ENCODE peak calls at places on chromosome 3, in eight cellular contexts. S, Y, B, O, L, P, V and Z are unnamed samples.

GRCh38 chr3:5787863-5788488 is 600.5 kb downstream of the EDEM1 start:
- DNase-seq in S (no peak), Y (peak), B (no peak), O (peak), L (peak), P (no peak), V (no peak), Z (no peak)

GRCh38 chr3:48504051-48504946 is at the start of gene SHISA5:
- DNase-seq in S (peak), Y (peak), B (peak), O (peak), L (peak), P (peak), V (no peak), Z (no peak)

GRCh38 chr3:70800941-70801340 is 488.5 kb upstream of the MDFIC2 start:
- DNase-seq in S (no peak), Y (no peak), B (no peak), O (no peak), L (no peak), P (no peak), V (no peak), Z (no peak)

GRCh38 chr3:139099968-139100817 is 55.5 kb upstream of the PRR23C start:
- DNase-seq in S (no peak), Y (no peak), B (no peak), O (no peak), L (no peak), P (no peak), V (no peak), Z (no peak)

GRCh38 chr3:59212128-59212764 is 162.4 kb upstream of the CFAP20DC start:
- DNase-seq in S (peak), Y (no peak), B (no peak), O (peak), L (peak), P (no peak), V (peak), Z (peak)

GRCh38 chr3:72155391-72156064 is 370.6 kb upstream of the PROK2 start:
- DNase-seq in S (peak), Y (no peak), B (no peak), O (peak), L (no peak), P (no peak), V (peak), Z (peak)

GRCh38 chr3:77186728-77187127 is 146.8 kb downstream of the ROBO2 start:
- DNase-seq in S (no peak), Y (no peak), B (no peak), O (no peak), L (no peak), P (no peak), V (no peak), Z (no peak)

GRCh38 chr3:46892285-46893145 is 15.0 kb downstream of the PTH1R start:
- DNase-seq in S (peak), Y (peak), B (no peak), O (peak), L (peak), P (no peak), V (no peak), Z (no peak)

GRCh38 chr3:71028802-71029201 is 554.7 kb downstream of the FOXP1 start:
- DNase-seq in S (no peak), Y (no peak), B (no peak), O (no peak), L (no peak), P (no peak), V (no peak), Z (no peak)

GRCh38 chr3:145906755-145907154 is 254.2 kb downstream of the PLOD2 start:
- DNase-seq in S (no peak), Y (no peak), B (no peak), O (no peak), L (no peak), P (no peak), V (no peak), Z (no peak)

GRCh38 chr3:113898892-113899291 is 48.9 kb upstream of the ZDHHC23 start:
- DNase-seq in S (no peak), Y (no peak), B (no peak), O (no peak), L (no peak), P (no peak), V (no peak), Z (no peak)